ENCODE peak calls at places on chromosomes 4 and X, in ten cellular contexts. R is CD4-positive, alpha-beta T cell; T is astrocyte; H is left ventricle myocardium inferior; Z is fibroblast of lung; O is tibial nerve; K is lower lobe of right lung; J is uterus; Y is tibial artery; I is PC-3. L is an unnamed sample.

GRCh38 chr4:3673716-3674478 is 92.3 kb upstream of the ADRA2C start:
- DNase-seq in R (no peak), T (no peak), H (no peak), Z (no peak), O (no peak), K (peak; percentile 32), J (peak; percentile 32), Y (no peak), I (no peak), L (peak; percentile 40)

GRCh38 chrX:40646489-40647306 is 663 bp downstream of the CXorf38 start:
- DNase-seq in R (peak; percentile 5), T (no peak), H (peak; percentile 30), Z (peak; percentile 27), O (peak; percentile 7), K (peak; percentile 66), J (peak; percentile 28), Y (peak; percentile 22), I (peak; percentile 33), L (peak; percentile 91)

GRCh38 chr4:60463846-60464502 is 736.2 kb upstream of the ADGRL3 start:
- DNase-seq in R (no peak), T (no peak), H (no peak), Z (peak; percentile 1), O (no peak), K (no peak), J (no peak), Y (no peak), I (peak; percentile 70), L (no peak)

GRCh38 chrX:125293792-125294780 is 25.6 kb upstream of the TEX13C start:
- DNase-seq in R (no peak), T (no peak), H (no peak), Z (no peak), O (no peak), K (no peak), J (no peak), Y (no peak), I (peak; percentile 70), L (no peak)

GRCh38 chrX:3757510-3758025 is 44.1 kb upstream of the PRKX start:
- DNase-seq in R (no peak), T (no peak), H (no peak), Z (no peak), O (no peak), K (no peak), J (no peak), Y (no peak), I (no peak), L (no peak)

GRCh38 chr4:114281561-114281960 is 302.1 kb upstream of the ARSJ start:
- DNase-seq in R (no peak), T (peak; percentile 96), H (no peak), Z (peak; percentile 97), O (no peak), K (no peak), J (no peak), Y (no peak), I (no peak), L (no peak)

GRCh38 chrX:7586126-7586525 is 256.8 kb upstream of the VCX start:
- DNase-seq in R (no peak), T (peak; percentile 2), H (no peak), Z (peak; percentile 8), O (no peak), K (no peak), J (no peak), Y (no peak), I (peak; percentile 53), L (no peak)

GRCh38 chr4:3721627-3722026 is 44.6 kb upstream of the ADRA2C start:
- DNase-seq in R (no peak), T (no peak), H (no peak), Z (no peak), O (no peak), K (no peak), J (no peak), Y (peak; percentile 45), I (no peak), L (no peak)

GRCh38 chr4:87270825-87271224 is 50.4 kb upstream of the KLHL8 start:
- DNase-seq in R (no peak), T (no peak), H (no peak), Z (no peak), O (no peak), K (no peak), J (no peak), Y (no peak), I (no peak), L (no peak)

GRCh38 chr4:87266986-87267385 is 46.6 kb upstream of the KLHL8 start:
- DNase-seq in R (no peak), T (no peak), H (no peak), Z (no peak), O (no peak), K (no peak), J (no peak), Y (no peak), I (no peak), L (no peak)

GRCh38 chr4:87274327-87274726 is 48.4 kb downstream of the HSD17B13 start:
- DNase-seq in R (no peak), T (no peak), H (no peak), Z (no peak), O (no peak), K (no peak), J (no peak), Y (no peak), I (no peak), L (no peak)

GRCh38 chr4:87268401-87268800 is 48.0 kb upstream of the KLHL8 start:
- DNase-seq in R (no peak), T (no peak), H (no peak), Z (no peak), O (no peak), K (no peak), J (no peak), Y (no peak), I (no peak), L (no peak)

DNA sequence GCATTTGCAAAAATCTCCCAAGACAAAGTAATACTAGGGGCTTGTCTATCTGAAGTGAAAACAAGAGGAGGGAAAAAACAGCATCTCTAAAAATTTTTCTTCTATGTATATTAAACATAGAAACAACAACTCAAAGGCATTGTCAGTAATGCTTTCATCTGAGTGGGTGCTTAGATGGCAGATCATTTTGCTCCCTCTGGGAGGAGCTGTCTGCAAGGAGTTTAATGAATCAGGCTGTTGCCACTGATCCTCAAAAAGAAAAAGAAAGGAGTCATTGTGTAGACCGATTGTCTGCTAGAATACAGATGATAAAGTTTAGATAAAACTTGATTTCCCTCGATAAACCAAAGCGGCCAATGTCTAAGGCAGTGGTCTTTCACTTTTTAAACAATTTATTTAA is 49.7 kb upstream of the KLHL8 start:
- DNase-seq in R (no peak), T (peak; percentile 23), H (no peak), Z (peak; percentile 41), O (no peak), K (no peak), J (no peak), Y (no peak), I (peak; percentile 57), L (no peak)
- TF ChIP-seq CTCF in R (no peak), T (peak; percentile 53), H (peak; percentile 64), Z (peak; percentile 57), O (peak; percentile 46), K (peak; percentile 50), J (peak; percentile 51), Y (peak; percentile 42), I (peak; percentile 69), L (no peak)

GRCh38 chr4:7710126-7710525 is 229.5 kb downstream of the AFAP1 start:
- DNase-seq in R (no peak), T (no peak), H (peak; percentile 5), Z (no peak), O (no peak), K (no peak), J (no peak), Y (no peak), I (no peak), L (no peak)

GRCh38 chr4:7712021-7712420 is 227.6 kb downstream of the AFAP1 start:
- DNase-seq in R (no peak), T (no peak), H (no peak), Z (no peak), O (no peak), K (no peak), J (no peak), Y (no peak), I (no peak), L (no peak)

GRCh38 chr4:7710576-7711329 is 228.9 kb downstream of the AFAP1 start:
- DNase-seq in R (no peak), T (no peak), H (no peak), Z (no peak), O (no peak), K (no peak), J (no peak), Y (no peak), I (no peak), L (no peak)

GRCh38 chr4:7713757-7714156 is 225.9 kb downstream of the AFAP1 start:
- DNase-seq in R (no peak), T (no peak), H (no peak), Z (no peak), O (no peak), K (no peak), J (no peak), Y (no peak), I (no peak), L (no peak)

GRCh38 chr4:7711330-7711963 is 228.2 kb downstream of the AFAP1 start:
- DNase-seq in R (no peak), T (no peak), H (no peak), Z (no peak), O (no peak), K (no peak), J (no peak), Y (no peak), I (no peak), L (no peak)
- H3K27me3 ChIP-seq in R (no peaks in the 10 kb centered on the region), T (no peaks in the 10 kb centered on the region), H (no peaks in the 10 kb centered on the region), Z (no peaks in the 10 kb centered on the region), O (no peaks in the 10 kb centered on the region), K (no peaks in the 10 kb centered on the region), J (no peaks in the 10 kb centered on the region), Y (no peaks in the 10 kb centered on the region), I (no peaks in the 10 kb centered on the region), L (no peaks in the 10 kb centered on the region)

DNA sequence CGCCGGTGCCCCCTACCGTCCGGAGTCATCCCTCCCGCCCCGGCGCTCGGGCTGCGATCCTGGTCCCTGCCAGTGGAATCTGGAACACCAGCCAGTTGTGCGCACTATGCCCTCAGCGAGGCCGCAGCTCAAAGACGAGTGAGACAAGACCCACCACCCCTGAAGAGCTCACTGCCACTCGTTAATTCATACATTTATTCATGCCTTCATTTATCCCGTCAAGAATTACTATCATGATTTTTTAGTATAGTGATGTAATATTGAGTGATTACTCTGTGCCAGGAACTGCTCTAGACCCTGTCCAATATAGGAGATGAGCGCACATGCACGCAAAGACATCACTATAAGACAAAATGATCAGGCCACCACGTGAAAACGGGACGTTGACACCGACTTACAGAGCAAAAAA is 252 bp upstream of the PPA2 start:
- DNase-seq in R (no peak), T (no peak), H (peak; percentile 89), Z (peak; percentile 80), O (peak; percentile 76), K (peak; percentile 92), J (peak; percentile 74), Y (peak; percentile 80), I (no peak), L (no peak)
- TF ChIP-seq CTCF in R (peak; percentile 83), T (peak; percentile 55), H (peak; percentile 93), Z (peak; percentile 73), O (peak; percentile 93), K (peak; percentile 93), J (no peak), Y (peak; percentile 95), I (peak; percentile 71), L (peak; percentile 66)

GRCh38 chrX:130057209-130057608 is 53.1 kb downstream of the ELF4 start:
- DNase-seq in R (no peak), T (no peak), H (no peak), Z (no peak), O (no peak), K (no peak), J (no peak), Y (no peak), I (no peak), L (no peak)

GRCh38 chrX:130060122-130061069 is 49.9 kb downstream of the ELF4 start:
- DNase-seq in R (peak; percentile 76), T (peak; percentile 11), H (peak; percentile 78), Z (peak; percentile 42), O (peak; percentile 68), K (peak; percentile 86), J (peak; percentile 71), Y (peak; percentile 64), I (peak; percentile 86), L (peak; percentile 97)

GRCh38 chrX:130055899-130056298 is 54.4 kb downstream of the ELF4 start:
- DNase-seq in R (no peak), T (no peak), H (no peak), Z (no peak), O (no peak), K (no peak), J (no peak), Y (no peak), I (no peak), L (no peak)

GRCh38 chrX:130055103-130055502 is 55.2 kb downstream of the ELF4 start:
- DNase-seq in R (no peak), T (peak; percentile 60), H (no peak), Z (peak; percentile 72), O (no peak), K (no peak), J (peak; percentile 23), Y (peak; percentile 27), I (no peak), L (no peak)

DNA sequence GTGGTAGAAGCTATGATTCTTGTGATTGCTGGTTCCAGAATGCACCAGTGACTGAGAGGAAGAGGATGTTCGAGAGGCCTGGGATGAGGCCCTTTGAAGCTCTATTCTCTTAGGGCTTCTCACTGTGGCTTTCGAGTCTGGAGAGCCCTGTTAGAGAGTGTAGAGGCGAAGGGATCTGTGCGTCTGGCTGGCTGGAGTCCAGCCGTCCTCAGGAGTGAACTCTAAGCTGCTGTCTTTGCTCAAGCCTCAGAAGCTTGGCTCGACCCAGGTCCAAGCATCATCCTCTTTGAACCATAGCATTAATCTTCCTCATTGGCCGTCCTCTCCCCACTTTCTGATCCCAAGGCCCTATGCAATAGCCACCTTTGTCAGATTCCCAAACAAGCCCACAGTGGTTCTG is 51.6 kb downstream of the ELF4 start:
- DNase-seq in R (no peak), T (no peak), H (no peak), Z (no peak), O (no peak), K (no peak), J (no peak), Y (no peak), I (no peak), L (no peak)
- H3K27me3 ChIP-seq in R (no peaks in the 10 kb centered on the region), T (no peaks in the 10 kb centered on the region), H (no peaks in the 10 kb centered on the region), Z (no peaks in the 10 kb centered on the region), O (no peaks in the 10 kb centered on the region), K (no peaks in the 10 kb centered on the region), J (no peaks in the 10 kb centered on the region), Y (no peaks in the 10 kb centered on the region), I (no peaks in the 10 kb centered on the region), L (no peaks in the 10 kb centered on the region)

L was measured in spleen.